ENCODE peak calls at places on chromosomes 13 and 19, in six cellular contexts. M, E, D, S, N and K are unnamed samples.
A peak's percentile ranks its signal among the peaks of the same experiment; 100 is the strongest.

GRCh38 chr13:57629391-57629804 is 2.1 kb upstream of the PCDH17 start:
- DNase-seq in S (peak; percentile 61), D (no peak), N (no peak), E (no peak), M (peak; percentile 14), K (no peak)

GRCh38 chr13:71536201-71536600 is 330.8 kb downstream of the DACH1 start:
- DNase-seq in M (no peak), E (no peak), D (no peak), S (no peak), N (no peak), K (no peak)

GRCh38 chr13:49421391-49421790 is 22.5 kb downstream of the CAB39L start:
- DNase-seq in M (no peak), E (no peak), N (no peak), S (no peak), D (peak; percentile 39), K (no peak)

GRCh38 chr19:28330831-28331230 is 882.1 kb downstream of the UQCRFS1 start:
- DNase-seq in M (no peak), D (no peak), S (no peak), N (peak; percentile 38), E (no peak), K (no peak)

GRCh38 chr13:57631607-57632275 is at the start of gene PCDH17:
- DNase-seq in N (peak; percentile 74), S (peak; percentile 70), E (peak; percentile 53), D (no peak), M (peak; percentile 32), K (peak; percentile 23)

GRCh38 chr13:43195551-43195950 is 172.2 kb downstream of the DNAJC15 start:
- DNase-seq in E (no peak), N (no peak), S (no peak), M (no peak), D (no peak), K (no peak)

GRCh38 chr19:19379527-19379926 is 25.9 kb upstream of the GATAD2A start:
- DNase-seq in E (no peak), M (no peak), D (no peak), N (no peak), S (no peak), K (no peak)

GRCh38 chr13:36124236-36124822 is 6.9 kb downstream of the DCLK1 start:
- DNase-seq in N (peak; percentile 80), S (no peak), M (no peak), E (no peak), D (no peak), K (no peak)

GRCh38 chr19:3573162-3573857 is 566 bp downstream of the HMG20B start:
- DNase-seq in E (no peak), D (no peak), M (peak; percentile 43), S (peak; percentile 71), N (no peak), K (no peak)

GRCh38 chr13:105984236-105984635 is 551.2 kb downstream of the EFNB2 start:
- DNase-seq in M (no peak), S (no peak), E (no peak), N (no peak), D (no peak), K (no peak)

GRCh38 chr19:46860846-46861690 is at the start of gene ARHGAP35:
- DNase-seq in M (peak; percentile 43), E (peak; percentile 56), N (no peak), S (no peak), D (no peak), K (no peak)

GRCh38 chr13:59677966-59678814 is 485.5 kb downstream of the DIAPH3 start:
- DNase-seq in E (no peak), N (peak; percentile 53), S (no peak), D (no peak), M (no peak), K (no peak)

GRCh38 chr13:49062297-49062896 is 86.7 kb downstream of the FNDC3A start:
- DNase-seq in N (peak; percentile 15), S (no peak), D (no peak), E (no peak), M (no peak), K (no peak)

GRCh38 chr13:42883142-42883541 is 101.8 kb downstream of the FAM216B start:
- DNase-seq in M (no peak), N (no peak), E (no peak), S (no peak), D (no peak), K (no peak)

GRCh38 chr19:18650468-18651001 is 13.7 kb downstream of the KLHL26 start:
- DNase-seq in S (peak; percentile 99), N (peak; percentile 81), D (no peak), E (peak; percentile 92), M (peak; percentile 84), K (peak; percentile 82)

GRCh38 chr13:50731400-50731799 is 112.1 kb downstream of the DLEU7 start:
- DNase-seq in M (no peak), E (no peak), S (no peak), D (no peak), N (peak; percentile 86), K (no peak)

GRCh38 chr13:102495663-102496062 is 93.8 kb upstream of the FGF14 start:
- DNase-seq in E (no peak), S (no peak), D (no peak), M (no peak), N (no peak), K (no peak)

GRCh38 chr13:35131471-35131870 is 189.4 kb downstream of the NBEA start:
- DNase-seq in E (no peak), M (no peak), N (no peak), D (no peak), S (no peak), K (no peak)

GRCh38 chr13:42101821-42102580 is 53.6 kb downstream of the DGKH start:
- DNase-seq in E (peak; percentile 56), S (no peak), M (peak; percentile 24), D (no peak), N (peak; percentile 7), K (peak; percentile 20)

GRCh38 chr19:8335343-8336071 is 7.6 kb downstream of the KANK3 start:
- DNase-seq in M (no peak), E (peak; percentile 41), S (no peak), N (no peak), D (peak; percentile 46), K (no peak)

GRCh38 chr13:102846261-102847015 is 606 bp downstream of the ERCC5 start:
- DNase-seq in N (peak; percentile 41), D (peak; percentile 54), M (peak; percentile 24), S (no peak), E (peak; percentile 55), K (peak; percentile 25)

GRCh38 chr19:34500656-34501120 is 19.1 kb downstream of the WTIP start:
- DNase-seq in S (no peak), M (no peak), D (no peak), N (no peak), E (no peak), K (peak; percentile 18)

GRCh38 chr19:11948646-11949045 is 16.2 kb upstream of the ZNF763 start:
- DNase-seq in D (no peak), M (no peak), S (no peak), E (no peak), N (no peak), K (no peak)
- H3K9me3 ChIP-seq in D (peaks cover 55% of the 10 kb centered on the region), M (peaks cover 100% of the 10 kb centered on the region), S (peaks cover 98% of the 10 kb centered on the region), E (peaks cover 99% of the 10 kb centered on the region), N (peaks cover 20% of the 10 kb centered on the region), K (peaks cover 100% of the 10 kb centered on the region)

GRCh38 chr19:55098716-55099556 is 18.5 kb downstream of the PPP1R12C start:
- DNase-seq in N (no peak), M (no peak), E (peak; percentile 48), S (no peak), D (no peak), K (no peak)
- TF ChIP-seq CTCF in N (no peak), M (no peak), E (no peak), S (no peak), D (peak; percentile 33), K (peak; percentile 10)

GRCh38 chr19:36972594-36972993 is 56.5 kb downstream of the ZNF568 start:
- DNase-seq in S (peak; percentile 65), N (no peak), E (no peak), D (no peak), M (no peak), K (no peak)

GRCh38 chr19:36973844-36974195 is 57.7 kb downstream of the ZNF568 start:
- DNase-seq in M (no peak), N (no peak), D (no peak), E (no peak), S (no peak), K (no peak)

GRCh38 chr19:36973021-36973843 is 57.1 kb downstream of the ZNF568 start:
- DNase-seq in S (peak; percentile 91), E (peak; percentile 87), D (peak; percentile 93), M (peak; percentile 89), N (peak; percentile 82), K (peak; percentile 87)
- H3K9me3 ChIP-seq in S (no peaks in the 10 kb centered on the region), E (peaks cover 11% of the 10 kb centered on the region), D (no peaks in the 10 kb centered on the region), M (no peaks in the 10 kb centered on the region), N (no peaks in the 10 kb centered on the region), K (no peaks in the 10 kb centered on the region)

GRCh38 chr19:51099070-51099382 is 9.2 kb downstream of the CTU1 start:
- DNase-seq in S (no peak), M (no peak), D (no peak), N (no peak), E (no peak), K (no peak)
- TF ChIP-seq CTCF in S (no peak), M (no peak), D (no peak), N (no peak), E (no peak), K (no peak)

GRCh38 chr13:104937881-104938280 is 1597.6 kb downstream of the EFNB2 start:
- DNase-seq in D (no peak), M (no peak), S (no peak), N (no peak), E (no peak), K (no peak)
- H3K9me3 ChIP-seq in D (no peaks in the 10 kb centered on the region), M (no peaks in the 10 kb centered on the region), S (no peaks in the 10 kb centered on the region), N (no peaks in the 10 kb centered on the region), E (no peaks in the 10 kb centered on the region), K (peaks cover 7% of the 10 kb centered on the region)

DNA sequence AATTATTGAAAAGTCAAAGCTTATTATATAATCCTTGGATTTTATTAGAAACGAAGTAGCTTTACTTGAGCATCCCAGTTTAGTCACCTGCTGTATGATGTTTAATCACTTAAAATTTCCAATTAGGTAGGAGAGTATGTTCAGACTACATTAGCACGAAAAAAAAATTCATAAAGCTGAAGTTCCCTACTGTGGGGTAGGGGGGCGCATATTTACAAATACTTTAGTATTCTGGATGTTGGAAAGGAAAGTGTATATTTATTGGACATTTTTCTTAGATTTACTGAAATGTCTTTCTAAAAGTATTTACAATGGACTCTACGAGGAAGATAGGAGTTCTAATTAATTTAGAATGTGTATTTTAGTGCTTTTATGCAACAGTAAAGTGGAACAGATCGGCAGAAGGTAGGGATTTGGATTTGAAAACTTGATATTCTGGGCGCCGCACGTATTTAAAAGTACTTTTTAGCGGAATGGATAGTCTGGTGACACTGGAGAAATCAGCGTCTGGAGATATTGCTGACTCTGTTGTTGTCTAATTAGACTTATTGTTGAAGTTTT is 1.9 kb downstream of the CDK8 start:
- DNase-seq in N (peak; percentile 9), S (no peak), D (no peak), M (no peak), E (no peak), K (no peak)
- TF ChIP-seq CTCF in N (peak; percentile 38), S (no peak), D (no peak), M (peak; percentile 30), E (no peak), K (peak; percentile 37)